ENCODE peak calls at places on chromosomes 11 and 22, in seven cellular contexts. Z is IMR-90, H is mesendoderm, J is H1, T is H9, G is mesenchymal stem cell, Q is trophoblast cell. F is an unnamed sample. For H3K79me1, the result is how much of the 10 kb centered on the place peaks cover.

GRCh38 chr22:29030016-29030617 is 31.5 kb downstream of the C22orf31 start:
- DNase-seq in Z (no peak), H (peak), J (no peak), T (no peak), G (peak), Q (peak), F (peak)

GRCh38 chr22:17060126-17060525 is 24.7 kb upstream of the IL17RA start:
- DNase-seq in Z (no peak), H (no peak), J (no peak), T (no peak), G (no peak), Q (no peak), F (no peak)

GRCh38 chr11:33377100-33377851 is 120.1 kb downstream of the HIPK3 start:
- DNase-seq in Z (peak), H (no peak), J (no peak), T (no peak), G (no peak), Q (no peak), F (peak)

GRCh38 chr11:14520902-14521151 is 641 bp upstream of the PSMA1 start:
- DNase-seq in Z (no peak), H (no peak), J (no peak), T (no peak), G (no peak), Q (no peak), F (no peak)

GRCh38 chr11:46047520-46047919 is 73.7 kb downstream of the PHF21A start:
- DNase-seq in Z (no peak), H (no peak), J (no peak), T (no peak), G (no peak), Q (no peak), F (no peak)

GRCh38 chr22:24198682-24199052 is 17.4 kb downstream of the SUSD2 start:
- DNase-seq in Z (no peak), H (no peak), J (no peak), T (no peak), G (no peak), Q (peak), F (no peak)

GRCh38 chr22:45254789-45255261 is 14.1 kb upstream of the KIAA0930 start:
- DNase-seq in Z (no peak), H (no peak), J (no peak), T (no peak), G (no peak), Q (no peak), F (no peak)

GRCh38 chr11:17714870-17715269 is 4.5 kb upstream of the MYOD1 start:
- DNase-seq in Z (no peak), H (no peak), J (no peak), T (no peak), G (no peak), Q (no peak), F (no peak)

GRCh38 chr22:37639070-37639760 is at the start of gene SH3BP1:
- DNase-seq in Z (no peak), H (peak), J (no peak), T (peak), G (peak), Q (peak), F (no peak)

GRCh38 chr22:19239464-19239863 is 52.1 kb downstream of the CLTCL1 start:
- DNase-seq in Z (no peak), H (no peak), J (no peak), T (no peak), G (no peak), Q (no peak), F (no peak)

DNA sequence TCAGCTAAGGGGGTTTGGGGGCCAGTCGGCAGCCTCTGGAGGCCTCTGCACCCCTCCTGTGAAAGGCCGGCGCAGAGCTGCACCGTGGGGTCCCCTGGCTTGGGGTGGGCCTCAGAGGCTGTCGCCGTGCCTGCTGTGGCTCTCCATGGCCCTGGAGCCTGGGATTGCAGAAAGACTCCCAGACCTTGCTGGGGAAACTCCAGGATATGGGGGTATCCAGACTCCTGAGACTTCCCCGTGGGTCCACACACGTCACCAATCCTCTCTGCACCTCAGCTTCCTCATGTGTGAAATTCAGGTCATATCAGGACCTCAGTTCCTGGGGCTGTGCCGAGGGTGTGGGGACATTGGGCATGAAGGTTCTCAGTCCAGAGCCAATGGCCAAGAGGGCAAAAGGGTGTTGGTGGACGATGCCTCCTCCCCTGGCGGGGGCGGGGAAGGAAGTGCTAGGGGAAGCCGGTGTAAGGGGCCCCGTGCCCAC is 97.1 kb downstream of the KCNQ1 start:
- DNase-seq in Z (no peak), H (no peak), J (no peak), T (no peak), G (no peak), Q (no peak), F (no peak)
- H3K79me1 ChIP-seq in Z (under half), H (under half), J (under half), T (under half), G (under half), Q (under half), F (under half)

DNA sequence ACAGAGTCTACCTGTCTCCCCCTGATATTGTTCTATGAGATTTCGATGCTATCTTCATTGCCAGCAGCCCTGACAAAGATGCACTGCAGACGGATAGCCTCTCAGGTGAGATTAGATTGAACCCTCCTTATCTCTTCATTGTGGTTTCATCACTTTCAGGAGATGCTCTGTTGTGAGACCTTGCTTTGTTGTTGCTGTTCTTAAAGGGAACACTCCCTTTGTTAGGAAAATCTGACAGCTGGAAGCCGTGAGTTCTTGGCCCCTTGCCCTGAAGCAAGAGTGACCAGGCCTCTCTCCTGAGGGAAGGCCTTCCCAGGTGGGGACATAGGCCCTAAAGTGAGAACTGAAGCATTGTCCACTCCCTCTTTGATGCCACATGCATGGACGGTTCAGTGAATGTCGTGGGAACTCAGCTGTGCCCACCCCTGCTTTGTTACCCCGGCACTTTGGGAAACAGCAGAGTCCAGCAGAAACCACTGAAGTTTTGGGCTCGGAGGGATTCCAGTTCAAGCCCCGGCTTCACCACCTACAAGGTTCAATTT is 976.1 kb downstream of the TBC1D22A start:
- DNase-seq in Z (no peak), H (peak), J (no peak), T (no peak), G (no peak), Q (no peak), F (no peak)
- H4K8ac ChIP-seq in Z (no peak), H (no peak), J (no peak), T (no peak), G (no peak), Q (no peak), F (no peak)

DNA sequence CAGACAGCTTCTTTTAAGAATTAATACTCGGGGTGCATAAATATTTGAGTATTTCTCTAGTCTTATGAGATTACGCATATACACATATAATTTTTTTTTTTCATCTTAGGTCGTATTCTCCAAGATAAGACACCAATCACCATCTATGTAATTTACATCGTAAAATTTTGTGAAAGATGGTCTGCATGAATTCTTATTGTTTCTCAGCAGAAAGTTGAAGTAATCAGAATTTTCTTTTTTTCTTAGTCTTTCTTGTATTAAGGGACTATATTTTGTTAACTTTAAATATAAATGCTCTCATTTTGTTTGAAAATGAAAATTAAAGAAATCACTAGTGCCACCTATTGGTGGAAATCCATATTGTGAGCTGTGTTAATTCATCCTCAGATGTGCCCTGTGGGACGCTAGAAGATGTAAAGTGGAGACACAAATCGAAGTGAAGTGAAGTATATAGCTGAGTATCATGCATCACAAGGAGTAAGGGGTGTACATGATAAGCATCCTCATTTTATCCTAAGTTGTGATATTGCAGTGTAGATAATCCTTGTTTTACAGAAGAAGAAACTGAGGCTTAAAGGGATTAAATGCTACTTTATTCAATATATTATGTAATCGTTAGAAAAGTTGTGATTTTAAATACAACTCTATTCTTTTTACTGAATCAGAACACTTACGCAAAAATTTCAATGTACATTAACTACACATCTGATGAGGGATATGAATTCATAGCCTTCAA is 2084.3 kb downstream of the LRRC4C start:
- DNase-seq in Z (peak), H (peak), J (no peak), T (no peak), G (peak), Q (peak), F (peak)
- H2AK5ac ChIP-seq in Z (no peak), H (no peak), J (no peak), T (no peak), G (no peak), Q (no peak), F (no peak)

DNA sequence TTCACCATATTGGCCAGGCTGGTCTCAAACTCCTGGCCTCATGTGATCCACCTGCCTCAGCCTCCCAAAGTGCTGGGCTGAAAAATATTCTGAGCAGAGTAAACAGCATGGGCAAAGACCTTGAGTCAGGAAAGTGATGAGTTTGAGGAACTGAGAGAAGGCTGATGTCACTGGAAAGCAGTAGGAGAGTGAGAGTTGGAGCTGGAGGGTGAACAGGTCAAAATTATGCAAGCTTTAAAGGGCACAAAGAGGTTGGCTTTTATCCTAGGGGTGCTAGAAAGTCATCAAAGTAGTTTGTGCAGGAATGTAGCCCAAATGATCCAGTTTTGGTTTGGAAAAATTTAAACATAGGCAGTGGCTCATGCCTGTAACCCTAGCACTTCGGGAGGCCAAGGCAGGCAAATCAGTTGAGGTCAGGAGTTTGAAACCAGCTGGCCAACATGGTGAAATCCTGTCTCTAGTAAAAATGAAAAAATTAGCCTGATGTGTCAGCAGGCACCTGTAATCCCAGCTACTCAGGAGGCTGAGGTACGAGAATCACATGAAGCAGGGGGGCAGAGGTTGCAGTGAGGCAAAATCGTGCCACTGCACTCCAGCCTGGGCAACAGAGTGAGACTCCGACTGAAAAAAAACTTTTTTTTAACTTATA is 44.7 kb upstream of the CXCR5 start:
- DNase-seq in Z (no peak), H (no peak), J (no peak), T (no peak), G (no peak), Q (no peak), F (no peak)
- H3K79me1 ChIP-seq in Z (under half), H (under half), J (under half), T (under half), G (under half), Q (under half), F (under half)

DNA sequence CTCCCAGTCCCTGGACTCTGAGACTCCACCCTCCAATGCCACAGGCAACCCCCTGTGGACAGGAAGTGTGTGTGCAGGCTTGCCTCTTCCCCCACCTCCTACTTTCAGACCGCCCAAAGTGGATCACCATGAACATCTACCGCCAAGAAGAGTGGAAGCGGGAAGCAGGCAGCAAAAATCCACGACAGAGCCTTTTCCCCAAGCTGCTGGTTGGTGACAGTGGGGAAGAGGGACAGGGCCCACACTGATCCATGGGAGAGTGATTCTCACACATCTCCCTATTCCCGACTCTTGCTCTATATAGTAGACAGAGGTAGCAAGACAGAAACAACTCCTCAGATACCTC is 53.4 kb upstream of the SPATA19 start:
- DNase-seq in Z (no peak), H (no peak), J (no peak), T (peak), G (no peak), Q (no peak), F (no peak)
- H4K8ac ChIP-seq in Z (no peak), H (no peak), J (no peak), T (no peak), G (no peak), Q (no peak), F (no peak)

DNA sequence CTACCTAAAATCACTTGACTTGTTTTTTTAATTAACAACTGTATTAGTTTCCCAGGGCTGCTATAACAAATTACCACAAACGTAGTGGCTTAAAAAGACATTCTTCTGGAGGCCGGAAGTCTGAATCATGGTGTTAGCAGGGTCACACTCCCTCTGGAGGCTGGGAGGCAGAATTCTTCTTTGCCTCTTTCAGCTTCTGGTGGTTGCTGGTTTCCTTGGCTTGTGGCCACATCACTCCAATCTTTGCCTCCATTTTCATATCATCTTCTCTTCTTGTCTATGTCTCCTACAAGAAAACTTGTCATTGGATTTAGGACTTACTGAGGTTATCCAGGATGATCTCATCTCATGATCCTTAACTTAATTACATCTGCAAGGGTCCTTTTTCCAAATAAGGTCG is 7.4 kb upstream of the INCENP start:
- DNase-seq in Z (no peak), H (no peak), J (no peak), T (no peak), G (no peak), Q (no peak), F (no peak)
- H2AK5ac ChIP-seq in Z (no peak), H (no peak), J (no peak), T (no peak), G (no peak), Q (no peak), F (no peak)

GRCh38 chr11:126357969-126358762 is 2.7 kb downstream of the ST3GAL4 start:
- DNase-seq in Z (no peak), H (no peak), J (no peak), T (no peak), G (no peak), Q (no peak), F (no peak)
- H3K79me1 ChIP-seq in Z (under half), H (under half), J (under half), T (under half), G (under half), Q (under half), F (under half)

F was measured in neuronal stem cell.